ENCODE peak calls at places on chromosomes 1 and 21, in seven cellular contexts. P is activated naive CD4-positive, alpha-beta T cell; W is hypothalamus; Z is AG09309; E is non-pigmented ciliary epithelial cell; N is psoas muscle; J is neural crest cell. X is an unnamed sample.
A peak's percentile ranks its signal among the peaks of the same experiment; 100 is the strongest.

GRCh38 chr1:198254521-198254920 is 97.7 kb downstream of the NEK7 start:
- DNase-seq in P (no peak), W (no peak), Z (no peak), E (no peak), N (no peak), J (no peak), X (no peak)

GRCh38 chr1:234906654-234907053 is 222.0 kb downstream of the TOMM20 start:
- DNase-seq in P (no peak), W (no peak), Z (no peak), E (no peak), N (no peak), J (no peak), X (no peak)

GRCh38 chr1:53482441-53483153 is 23.4 kb downstream of the DMRTB1 start:
- DNase-seq in P (no peak), W (no peak), Z (no peak), E (no peak), N (no peak), J (no peak), X (no peak)

GRCh38 chr1:112849425-112849966 is 106.5 kb downstream of the SLC16A1 start:
- DNase-seq in P (no peak), W (no peak), Z (no peak), E (no peak), N (no peak), J (peak; percentile 60), X (peak; percentile 71)

GRCh38 chr1:231550448-231550781 is 21.9 kb downstream of the TSNAX start:
- DNase-seq in P (no peak), W (no peak), Z (no peak), E (no peak), N (no peak), J (no peak), X (peak; percentile 22)

GRCh38 chr1:46725736-46726108 is 6.8 kb upstream of the EFCAB14 start:
- DNase-seq in P (no peak), W (no peak), Z (no peak), E (no peak), N (no peak), J (no peak), X (no peak)

GRCh38 chr1:215146252-215146975 is 63.9 kb downstream of the KCNK2 start:
- DNase-seq in P (no peak), W (no peak), Z (no peak), E (no peak), N (no peak), J (peak; percentile 7), X (peak; percentile 15)

GRCh38 chr1:16716691-16717173 is 23.6 kb upstream of the RNU1-4 start:
- DNase-seq in P (no peak), W (no peak), Z (no peak), E (no peak), N (peak; percentile 11), J (no peak), X (no peak)

GRCh38 chr1:246695136-246695535 is 29.1 kb upstream of the SCCPDH start:
- DNase-seq in P (no peak), W (no peak), Z (no peak), E (no peak), N (no peak), J (no peak), X (no peak)

GRCh38 chr1:157624471-157624870 is 26.6 kb upstream of the FCRL4 start:
- DNase-seq in P (no peak), W (no peak), Z (no peak), E (no peak), N (no peak), J (no peak), X (no peak)

GRCh38 chr1:92623187-92623778 is 136.6 kb upstream of the GFI1 start:
- DNase-seq in P (no peak), W (no peak), Z (no peak), E (peak; percentile 1), N (no peak), J (no peak), X (no peak)

GRCh38 chr21:34524671-34525601 is 12.9 kb upstream of the KCNE1 start:
- DNase-seq in P (no peak), W (no peak), Z (no peak), E (no peak), N (no peak), J (no peak), X (no peak)

GRCh38 chr21:35113064-35113463 is 64.0 kb upstream of the RUNX1 start:
- DNase-seq in P (no peak), W (no peak), Z (no peak), E (no peak), N (no peak), J (no peak), X (no peak)

GRCh38 chr1:68361511-68361910 is 88.2 kb downstream of the RPE65 start:
- DNase-seq in P (no peak), W (no peak), Z (no peak), E (no peak), N (no peak), J (no peak), X (no peak)

GRCh38 chr1:113976609-113977278 is 2.5 kb upstream of the OLFML3 start:
- DNase-seq in P (no peak), W (no peak), Z (no peak), E (no peak), N (no peak), J (peak; percentile 18), X (no peak)

GRCh38 chr1:50393522-50394120 is 29.6 kb downstream of the DMRTA2 start:
- DNase-seq in P (no peak), W (no peak), Z (no peak), E (no peak), N (no peak), J (no peak), X (no peak)